ENCODE peak calls at places on chromosome 20, in nine cellular contexts. One of them, this sample, is unnamed.
A peak's percentile ranks its signal among the peaks of the same experiment; 100 is the strongest.

GRCh38 chr20:53655909-53656652 is 62.4 kb upstream of the ZNF217 start:
- DNase-seq in adrenal gland: no peak
- DNase-seq in ovary: no peak
- DNase-seq in GM23338: no peak
- DNase-seq in HCT116: no peak
- DNase-seq in breast epithelium: no peak
- DNase-seq in HepG2: no peak
- DNase-seq in transverse colon: no peak
- DNase-seq in BE2C: no peak
- DNase-seq in this sample: no peak

GRCh38 chr20:61186771-61187170 is 65.3 kb upstream of the CDH4 start:
- DNase-seq in breast epithelium: no peak
- DNase-seq in HepG2: no peak
- DNase-seq in ovary: no peak
- DNase-seq in HCT116: no peak
- DNase-seq in BE2C: no peak
- DNase-seq in transverse colon: no peak
- DNase-seq in GM23338: no peak
- DNase-seq in adrenal gland: no peak
- DNase-seq in this sample: no peak

GRCh38 chr20:3340443-3340842 is 67.0 kb downstream of the DNAAF9 start:
- DNase-seq in transverse colon: peak; percentile 32
- DNase-seq in HCT116: no peak
- DNase-seq in BE2C: peak; percentile 77
- DNase-seq in GM23338: no peak
- DNase-seq in breast epithelium: no peak
- DNase-seq in ovary: no peak
- DNase-seq in adrenal gland: peak; percentile 78
- DNase-seq in HepG2: no peak
- DNase-seq in this sample: peak; percentile 37

GRCh38 chr20:48983423-48984400 is 62.2 kb downstream of the ARFGEF2 start:
- DNase-seq in adrenal gland: peak; percentile 90
- DNase-seq in BE2C: peak; percentile 81
- DNase-seq in transverse colon: no peak
- DNase-seq in HepG2: no peak
- DNase-seq in ovary: no peak
- DNase-seq in GM23338: no peak
- DNase-seq in breast epithelium: no peak
- DNase-seq in HCT116: no peak
- DNase-seq in this sample: no peak

GRCh38 chr20:51127713-51128112 is 104.8 kb upstream of the KCNG1 start:
- DNase-seq in BE2C: no peak
- DNase-seq in ovary: no peak
- DNase-seq in HCT116: no peak
- DNase-seq in GM23338: no peak
- DNase-seq in HepG2: no peak
- DNase-seq in breast epithelium: no peak
- DNase-seq in adrenal gland: no peak
- DNase-seq in transverse colon: no peak
- DNase-seq in this sample: no peak

GRCh38 chr20:4507288-4507719 is 214.4 kb upstream of the PRND start:
- DNase-seq in ovary: no peak
- DNase-seq in HepG2: no peak
- DNase-seq in BE2C: no peak
- DNase-seq in adrenal gland: no peak
- DNase-seq in HCT116: no peak
- DNase-seq in breast epithelium: no peak
- DNase-seq in transverse colon: no peak
- DNase-seq in GM23338: no peak
- DNase-seq in this sample: no peak

GRCh38 chr20:4220756-4221155 is 205.4 kb upstream of the RNF24 start:
- DNase-seq in HepG2: no peak
- DNase-seq in GM23338: no peak
- DNase-seq in adrenal gland: no peak
- DNase-seq in breast epithelium: no peak
- DNase-seq in transverse colon: no peak
- DNase-seq in HCT116: no peak
- DNase-seq in ovary: no peak
- DNase-seq in BE2C: no peak
- DNase-seq in this sample: no peak

GRCh38 chr20:31256959-31257358 is 505 bp upstream of the DEFB115 start:
- DNase-seq in HCT116: no peak
- DNase-seq in breast epithelium: no peak
- DNase-seq in adrenal gland: no peak
- DNase-seq in HepG2: no peak
- DNase-seq in GM23338: no peak
- DNase-seq in ovary: no peak
- DNase-seq in BE2C: no peak
- DNase-seq in transverse colon: no peak
- DNase-seq in this sample: no peak

GRCh38 chr20:15930324-15931305 is 642.6 kb downstream of the KIF16B start:
- DNase-seq in HCT116: no peak
- DNase-seq in transverse colon: no peak
- DNase-seq in ovary: no peak
- DNase-seq in GM23338: peak; percentile 69
- DNase-seq in breast epithelium: peak; percentile 48
- DNase-seq in adrenal gland: peak; percentile 50
- DNase-seq in BE2C: no peak
- DNase-seq in HepG2: peak; percentile 28
- DNase-seq in this sample: peak; percentile 58

GRCh38 chr20:43744121-43744520 is 17.3 kb upstream of the GTSF1L start:
- DNase-seq in transverse colon: no peak
- DNase-seq in GM23338: no peak
- DNase-seq in HepG2: no peak
- DNase-seq in breast epithelium: no peak
- DNase-seq in HCT116: no peak
- DNase-seq in adrenal gland: no peak
- DNase-seq in BE2C: no peak
- DNase-seq in ovary: no peak
- DNase-seq in this sample: no peak

GRCh38 chr20:13220857-13221297 is at the start of gene ISM1:
- DNase-seq in transverse colon: no peak
- DNase-seq in HepG2: no peak
- DNase-seq in HCT116: no peak
- DNase-seq in breast epithelium: peak; percentile 39
- DNase-seq in BE2C: peak; percentile 12
- DNase-seq in ovary: no peak
- DNase-seq in GM23338: peak; percentile 30
- DNase-seq in adrenal gland: peak; percentile 10
- DNase-seq in this sample: no peak

GRCh38 chr20:19291024-19291817 is 78.8 kb downstream of the SLC24A3 start:
- DNase-seq in GM23338: no peak
- DNase-seq in adrenal gland: peak; percentile 82
- DNase-seq in HCT116: no peak
- DNase-seq in ovary: peak; percentile 48
- DNase-seq in transverse colon: no peak
- DNase-seq in breast epithelium: no peak
- DNase-seq in HepG2: no peak
- DNase-seq in BE2C: no peak
- DNase-seq in this sample: no peak

GRCh38 chr20:36847009-36847709 is 28.8 kb upstream of the TLDC2 start:
- DNase-seq in transverse colon: peak; percentile 64
- DNase-seq in BE2C: no peak
- DNase-seq in HepG2: no peak
- DNase-seq in ovary: peak; percentile 71
- DNase-seq in HCT116: no peak
- DNase-seq in GM23338: no peak
- DNase-seq in adrenal gland: peak; percentile 91
- DNase-seq in breast epithelium: peak; percentile 63
- DNase-seq in this sample: peak; percentile 65

DNA sequence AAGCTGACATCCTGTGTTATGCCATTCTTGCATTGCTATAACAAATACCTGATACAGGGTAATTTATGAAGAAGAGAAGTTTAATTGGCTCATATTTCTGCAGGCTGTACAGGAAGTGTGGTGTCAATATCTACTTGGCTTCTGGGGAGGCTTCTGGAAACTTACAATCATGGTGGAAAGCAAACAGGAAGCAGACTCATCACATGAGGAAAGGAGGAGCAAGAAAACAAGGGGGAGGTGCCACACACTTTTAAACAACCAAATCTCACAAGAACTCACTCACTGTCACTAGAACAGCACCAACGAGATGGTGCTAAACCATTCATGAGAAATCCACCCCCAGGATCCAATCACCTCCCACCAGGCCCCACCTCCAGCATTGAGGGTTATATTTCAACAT is 143.1 kb upstream of the GGTLC1 start:
- DNase-seq in adrenal gland: no peak
- DNase-seq in HCT116: no peak
- DNase-seq in BE2C: no peak
- DNase-seq in HepG2: no peak
- DNase-seq in breast epithelium: no peak
- DNase-seq in GM23338: no peak
- DNase-seq in transverse colon: no peak
- DNase-seq in ovary: no peak
- DNase-seq in this sample: no peak
- H3K4me1 ChIP-seq in adrenal gland: no peaks in the 10 kb centered on the region
- H3K4me1 ChIP-seq in HCT116: no peaks in the 10 kb centered on the region
- H3K4me1 ChIP-seq in BE2C: no peaks in the 10 kb centered on the region
- H3K4me1 ChIP-seq in HepG2: no peaks in the 10 kb centered on the region
- H3K4me1 ChIP-seq in breast epithelium: no peaks in the 10 kb centered on the region
- H3K4me1 ChIP-seq in GM23338: no peaks in the 10 kb centered on the region
- H3K4me1 ChIP-seq in transverse colon: no peaks in the 10 kb centered on the region
- H3K4me1 ChIP-seq in ovary: no peaks in the 10 kb centered on the region
- H3K4me1 ChIP-seq in this sample: no peaks in the 10 kb centered on the region

DNA sequence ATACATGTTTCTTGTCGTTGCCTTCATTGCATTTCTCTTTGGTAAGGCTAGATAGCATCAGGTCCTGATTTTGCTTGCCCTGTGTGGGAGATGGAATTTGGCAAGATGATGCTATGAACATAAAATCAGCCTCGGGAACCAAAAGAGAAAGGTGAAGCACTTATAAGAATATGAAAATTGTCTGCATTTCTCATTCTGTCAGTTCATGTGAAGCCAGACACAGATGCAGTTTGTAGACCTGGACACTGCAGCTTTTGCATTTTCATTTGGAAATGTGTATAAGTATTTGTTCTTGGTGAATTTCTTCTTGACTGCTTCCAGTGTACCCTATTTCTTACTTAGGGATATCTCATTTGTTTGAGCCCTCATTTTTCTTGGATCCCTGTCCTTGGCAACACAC is 1.3 kb downstream of the YWHAB start:
- DNase-seq in HepG2: no peak
- DNase-seq in ovary: no peak
- DNase-seq in HCT116: no peak
- DNase-seq in BE2C: no peak
- DNase-seq in breast epithelium: no peak
- DNase-seq in transverse colon: no peak
- DNase-seq in adrenal gland: no peak
- DNase-seq in GM23338: no peak
- DNase-seq in this sample: no peak
- H3K4me1 ChIP-seq in HepG2: peaks cover 60% of the 10 kb centered on the region
- H3K4me1 ChIP-seq in ovary: peaks cover 2% of the 10 kb centered on the region
- H3K4me1 ChIP-seq in HCT116: peaks cover 18% of the 10 kb centered on the region
- H3K4me1 ChIP-seq in BE2C: peaks cover 5% of the 10 kb centered on the region
- H3K4me1 ChIP-seq in breast epithelium: no peaks in the 10 kb centered on the region
- H3K4me1 ChIP-seq in transverse colon: peaks cover 26% of the 10 kb centered on the region
- H3K4me1 ChIP-seq in adrenal gland: peaks cover 57% of the 10 kb centered on the region
- H3K4me1 ChIP-seq in GM23338: peaks cover 31% of the 10 kb centered on the region
- H3K4me1 ChIP-seq in this sample: peaks cover 63% of the 10 kb centered on the region

GRCh38 chr20:63854766-63855362 is 6.4 kb upstream of the ABHD16B start:
- DNase-seq in BE2C: no peak
- DNase-seq in HepG2: no peak
- DNase-seq in breast epithelium: no peak
- DNase-seq in HCT116: no peak
- DNase-seq in transverse colon: no peak
- DNase-seq in adrenal gland: no peak
- DNase-seq in ovary: peak; percentile 65
- DNase-seq in GM23338: no peak
- DNase-seq in this sample: no peak

GRCh38 chr20:63854069-63854765 is 7.1 kb upstream of the ABHD16B start:
- DNase-seq in HCT116: no peak
- DNase-seq in HepG2: no peak
- DNase-seq in GM23338: peak; percentile 53
- DNase-seq in ovary: peak; percentile 62
- DNase-seq in breast epithelium: no peak
- DNase-seq in transverse colon: no peak
- DNase-seq in adrenal gland: no peak
- DNase-seq in BE2C: no peak
- DNase-seq in this sample: no peak

GRCh38 chr20:63847374-63848002 is 13.8 kb upstream of the ABHD16B start:
- DNase-seq in adrenal gland: no peak
- DNase-seq in breast epithelium: no peak
- DNase-seq in ovary: peak; percentile 76
- DNase-seq in GM23338: peak; percentile 90
- DNase-seq in HepG2: no peak
- DNase-seq in BE2C: no peak
- DNase-seq in transverse colon: no peak
- DNase-seq in HCT116: no peak
- DNase-seq in this sample: no peak

GRCh38 chr20:63848003-63848911 is 13.0 kb upstream of the ABHD16B start:
- DNase-seq in transverse colon: no peak
- DNase-seq in HCT116: no peak
- DNase-seq in BE2C: no peak
- DNase-seq in GM23338: no peak
- DNase-seq in HepG2: no peak
- DNase-seq in breast epithelium: no peak
- DNase-seq in adrenal gland: no peak
- DNase-seq in ovary: peak; percentile 35
- DNase-seq in this sample: no peak

DNA sequence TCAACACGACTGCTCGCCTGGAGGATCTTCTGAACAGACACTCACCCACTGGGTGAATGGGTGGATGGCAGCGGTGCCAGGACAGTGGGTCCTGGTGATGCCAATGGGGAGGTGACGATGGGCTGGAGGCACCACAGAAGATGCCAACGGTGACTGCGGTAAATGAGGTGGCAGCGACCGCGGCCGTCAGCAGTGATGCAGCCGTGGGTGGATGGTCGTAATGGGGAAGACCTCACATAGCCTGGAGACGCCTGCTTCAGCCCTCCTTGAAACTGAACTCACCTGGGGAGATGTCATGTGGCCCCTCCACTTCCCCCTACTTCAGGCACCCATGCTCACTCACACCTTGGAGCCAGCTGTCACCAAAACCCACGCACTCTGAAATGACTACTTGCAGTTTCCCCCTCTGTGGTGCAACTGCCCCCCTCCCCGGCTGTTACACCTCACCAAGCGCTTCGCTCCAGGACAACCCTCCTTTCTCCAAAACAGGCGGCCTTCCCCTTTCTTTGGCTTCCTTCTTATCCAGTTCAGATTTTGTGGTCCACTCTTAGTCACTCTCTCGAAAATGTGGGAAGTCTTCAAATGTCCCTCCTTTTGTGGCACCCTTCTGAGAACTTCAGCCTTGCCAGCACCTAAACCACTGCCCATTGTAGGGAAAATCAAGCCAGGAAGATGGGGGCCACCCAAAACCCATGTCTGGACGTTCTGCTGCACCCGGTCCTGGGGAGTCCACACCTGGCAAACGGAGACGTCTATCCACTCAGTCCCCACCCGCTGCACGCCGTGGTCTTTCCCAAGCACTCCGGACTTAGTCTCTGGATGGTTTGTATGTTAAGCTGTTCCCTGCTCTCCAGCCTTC is 10.4 kb upstream of the ABHD16B start:
- DNase-seq in HepG2: no peak
- DNase-seq in BE2C: no peak
- DNase-seq in HCT116: no peak
- DNase-seq in adrenal gland: no peak
- DNase-seq in transverse colon: peak; percentile 63
- DNase-seq in ovary: no peak
- DNase-seq in GM23338: no peak
- DNase-seq in breast epithelium: no peak
- DNase-seq in this sample: no peak
- H3K4me1 ChIP-seq in HepG2: peaks cover 52% of the 10 kb centered on the region
- H3K4me1 ChIP-seq in BE2C: peaks cover 25% of the 10 kb centered on the region
- H3K4me1 ChIP-seq in HCT116: peaks cover 17% of the 10 kb centered on the region
- H3K4me1 ChIP-seq in adrenal gland: peaks cover 33% of the 10 kb centered on the region
- H3K4me1 ChIP-seq in transverse colon: peaks cover 20% of the 10 kb centered on the region
- H3K4me1 ChIP-seq in ovary: peaks cover 45% of the 10 kb centered on the region
- H3K4me1 ChIP-seq in GM23338: peaks cover 42% of the 10 kb centered on the region
- H3K4me1 ChIP-seq in breast epithelium: peaks cover 21% of the 10 kb centered on the region
- H3K4me1 ChIP-seq in this sample: peaks cover 3% of the 10 kb centered on the region

GRCh38 chr20:62608218-62608565 is 34.1 kb upstream of the SLCO4A1 start:
- DNase-seq in HCT116: no peak
- DNase-seq in BE2C: no peak
- DNase-seq in ovary: no peak
- DNase-seq in HepG2: no peak
- DNase-seq in transverse colon: no peak
- DNase-seq in adrenal gland: no peak
- DNase-seq in breast epithelium: no peak
- DNase-seq in GM23338: no peak
- DNase-seq in this sample: no peak
- H3K4me1 ChIP-seq in HCT116: no peaks in the 10 kb centered on the region
- H3K4me1 ChIP-seq in BE2C: peaks cover 12% of the 10 kb centered on the region
- H3K4me1 ChIP-seq in ovary: peaks cover 4% of the 10 kb centered on the region
- H3K4me1 ChIP-seq in HepG2: peaks cover 11% of the 10 kb centered on the region
- H3K4me1 ChIP-seq in transverse colon: no peaks in the 10 kb centered on the region
- H3K4me1 ChIP-seq in adrenal gland: peaks cover 6% of the 10 kb centered on the region
- H3K4me1 ChIP-seq in breast epithelium: peaks cover 15% of the 10 kb centered on the region
- H3K4me1 ChIP-seq in GM23338: peaks cover 20% of the 10 kb centered on the region
- H3K4me1 ChIP-seq in this sample: peaks cover 33% of the 10 kb centered on the region

This sample was measured in tibial nerve.